ENCODE peak calls at places on chromosomes 7 and 10, in five cellular contexts. P, A, N, R and F are unnamed samples.

GRCh38 chr10:52486840-52487611 is 172.9 kb downstream of the DKK1 start:
- DNase-seq in P (no peak), A (no peak), N (no peak), R (no peak), F (no peak)

GRCh38 chr10:110569120-110569519 is 1.6 kb downstream of the SMC3 start:
- DNase-seq in P (peak), A (no peak), N (no peak), R (no peak), F (no peak)

GRCh38 chr7:41918597-41918996 is 215.7 kb upstream of the INHBA start:
- DNase-seq in P (no peak), A (no peak), N (no peak), R (no peak), F (no peak)

GRCh38 chr10:122323188-122323587 is 51.3 kb upstream of the PLEKHA1 start:
- DNase-seq in P (no peak), A (no peak), N (no peak), R (no peak), F (no peak)

GRCh38 chr7:129617607-129618006 is 6.1 kb downstream of the NRF1 start:
- DNase-seq in P (no peak), A (no peak), N (no peak), R (no peak), F (no peak)

GRCh38 chr10:11772575-11773288 is 30.6 kb downstream of the ECHDC3 start:
- DNase-seq in P (no peak), A (no peak), N (no peak), R (no peak), F (no peak)

GRCh38 chr10:119677126-119677525 is 25.9 kb downstream of the BAG3 start:
- DNase-seq in P (no peak), A (no peak), N (no peak), R (no peak), F (no peak)

GRCh38 chr10:52951819-52952218 is 179.2 kb upstream of the MBL2 start:
- DNase-seq in P (peak), A (peak), N (no peak), R (no peak), F (peak)

GRCh38 chr7:13312327-13312726 is 624.9 kb downstream of the ARL4A start:
- DNase-seq in P (no peak), A (no peak), N (no peak), R (no peak), F (no peak)

GRCh38 chr7:99504281-99504602 is 220 bp upstream of the ZKSCAN5 start:
- DNase-seq in P (peak), A (peak), N (no peak), R (no peak), F (no peak)

GRCh38 chr10:6409982-6410694 is 169.9 kb downstream of the PRKCQ start:
- DNase-seq in P (no peak), A (no peak), N (no peak), R (no peak), F (no peak)

GRCh38 chr7:78350926-78351325 is 552.4 kb downstream of the PHTF2 start:
- DNase-seq in P (no peak), A (no peak), N (no peak), R (no peak), F (no peak)

GRCh38 chr7:68547794-68548193 is 1050.5 kb upstream of the AUTS2 start:
- DNase-seq in P (no peak), A (no peak), N (no peak), R (no peak), F (no peak)

GRCh38 chr7:66265566-66265965 is 60.4 kb downstream of the TPST1 start:
- DNase-seq in P (no peak), A (peak), N (no peak), R (no peak), F (no peak)

GRCh38 chr10:4477664-4478063 is 348.3 kb upstream of the AKR1E2 start:
- DNase-seq in P (no peak), A (no peak), N (no peak), R (no peak), F (no peak)

GRCh38 chr7:99090811-99091582 is 52.9 kb downstream of the SMURF1 start:
- DNase-seq in P (no peak), A (peak), N (no peak), R (no peak), F (no peak)

GRCh38 chr7:24981544-24981951 is 1.6 kb upstream of the OSBPL3 start:
- DNase-seq in P (peak), A (no peak), N (peak), R (peak), F (no peak)

GRCh38 chr7:24980695-24981543 is 941 bp upstream of the OSBPL3 start:
- DNase-seq in P (peak), A (no peak), N (no peak), R (peak), F (peak)

GRCh38 chr7:24979863-24980694 is at the start of gene OSBPL3:
- DNase-seq in P (peak), A (peak), N (peak), R (peak), F (peak)

GRCh38 chr7:24978837-24979469 is 1.0 kb downstream of the OSBPL3 start:
- DNase-seq in P (peak), A (no peak), N (no peak), R (peak), F (no peak)

GRCh38 chr7:24979470-24979862 is 512 bp downstream of the OSBPL3 start:
- DNase-seq in P (peak), A (peak), N (peak), R (peak), F (peak)
- TF ChIP-seq POLR2A in P (no peak), A (peak), N (no peak), R (no peak), F (peak)

DNA sequence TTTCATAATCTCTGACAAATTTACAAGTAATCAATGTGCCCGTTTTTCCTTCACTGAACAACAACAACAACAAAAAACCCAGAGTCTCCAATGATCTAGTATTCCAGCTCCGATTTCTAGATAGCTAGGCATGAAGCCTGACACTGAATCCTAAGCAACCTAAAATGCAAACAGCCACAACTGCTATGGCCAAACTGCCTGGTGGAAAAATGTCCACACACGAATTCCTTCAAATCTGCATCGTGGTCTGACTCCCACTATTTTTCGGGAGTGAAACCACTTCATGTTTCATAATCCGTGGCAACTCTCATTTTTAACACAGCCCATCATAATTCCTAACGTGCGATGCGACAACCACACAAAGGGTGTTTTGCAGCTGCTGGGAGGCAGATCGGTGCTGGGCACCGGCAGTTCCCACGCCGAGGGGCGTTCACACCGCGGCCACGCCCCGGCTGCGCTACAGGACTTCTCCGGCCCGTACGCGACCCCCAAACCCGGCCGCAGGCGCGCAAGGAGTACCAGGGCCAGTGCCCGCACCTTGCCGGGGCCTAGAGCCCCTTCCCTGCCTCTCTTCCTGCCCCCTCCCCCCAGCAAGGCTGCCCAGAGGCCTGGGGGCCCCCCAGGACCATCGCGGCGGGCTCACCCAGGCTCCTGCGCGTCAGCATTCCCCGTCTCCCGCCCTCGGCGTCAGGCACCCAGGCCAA is 814 bp downstream of the RUFY2 start:
- DNase-seq in P (peak), A (no peak), N (no peak), R (no peak), F (peak)
- TF ChIP-seq POLR2AphosphoS5 in P (no peak), A (no peak), N (no peak), R (no peak), F (no peak)

GRCh38 chr10:124917168-124917938 is 24.6 kb upstream of the ZRANB1 start:
- DNase-seq in P (peak), A (peak), N (peak), R (peak), F (peak)

GRCh38 chr10:124916585-124917167 is 25.2 kb upstream of the ZRANB1 start:
- DNase-seq in P (peak), A (peak), N (peak), R (peak), F (peak)

GRCh38 chr10:124918906-124919305 is 23.0 kb upstream of the ZRANB1 start:
- DNase-seq in P (no peak), A (no peak), N (no peak), R (no peak), F (no peak)

GRCh38 chr10:124916098-124916584 is 25.8 kb upstream of the ZRANB1 start:
- DNase-seq in P (no peak), A (no peak), N (no peak), R (no peak), F (no peak)

DNA sequence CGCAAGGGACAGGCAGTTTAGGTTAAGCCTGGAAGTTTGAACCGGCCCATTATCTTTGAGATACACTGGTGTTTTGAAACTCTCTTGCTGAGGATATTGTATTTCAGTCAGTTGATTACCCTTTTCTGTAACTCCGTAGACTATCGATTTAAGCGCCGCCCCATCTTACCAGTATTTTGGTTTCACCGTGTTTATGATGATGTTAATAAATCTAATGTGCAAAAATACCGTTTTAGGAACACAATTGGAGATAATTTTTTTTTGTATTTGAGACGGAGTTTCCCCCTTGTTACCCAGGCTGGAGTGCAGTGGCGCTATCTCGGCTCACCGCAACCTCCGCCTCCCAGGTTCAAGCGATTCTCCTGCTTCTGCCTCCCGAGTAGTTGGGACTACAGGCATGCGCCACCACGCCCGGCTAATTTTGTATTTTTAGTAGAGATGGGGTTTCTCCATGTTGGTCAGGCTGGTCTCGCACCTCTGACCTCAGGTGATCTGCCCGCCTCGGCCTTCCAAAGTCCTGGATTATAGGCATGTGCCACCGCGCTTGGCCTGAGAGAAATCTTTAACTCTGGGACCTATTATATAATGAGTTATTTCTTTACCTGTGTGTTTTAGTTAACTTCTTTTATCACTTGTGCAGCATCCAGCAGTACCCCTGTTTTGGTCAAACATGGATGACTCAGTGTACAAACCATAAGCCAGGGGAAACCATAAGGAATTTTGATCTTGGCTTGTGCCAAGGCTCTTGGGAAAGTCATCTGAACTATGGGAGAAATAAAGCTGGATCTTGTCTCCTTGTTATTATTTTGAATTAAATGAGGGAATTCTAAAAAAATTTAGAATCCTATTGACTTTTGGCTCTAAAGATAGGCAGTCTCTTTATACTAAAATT is 23.7 kb upstream of the ZRANB1 start:
- DNase-seq in P (no peak), A (no peak), N (peak), R (no peak), F (no peak)
- TF ChIP-seq POLR2A in P (no peak), A (no peak), N (no peak), R (no peak), F (no peak)

GRCh38 chr7:151514461-151515396 is 5.0 kb downstream of the RHEB start:
- DNase-seq in P (no peak), A (no peak), N (no peak), R (no peak), F (no peak)

GRCh38 chr7:151511270-151511669 is 8.4 kb downstream of the RHEB start:
- DNase-seq in P (no peak), A (no peak), N (no peak), R (no peak), F (no peak)

GRCh38 chr7:151509670-151510333 is 9.9 kb downstream of the RHEB start:
- DNase-seq in P (no peak), A (no peak), N (no peak), R (no peak), F (no peak)

GRCh38 chr7:151512353-151512752 is 7.3 kb downstream of the RHEB start:
- DNase-seq in P (no peak), A (no peak), N (no peak), R (no peak), F (no peak)

DNA sequence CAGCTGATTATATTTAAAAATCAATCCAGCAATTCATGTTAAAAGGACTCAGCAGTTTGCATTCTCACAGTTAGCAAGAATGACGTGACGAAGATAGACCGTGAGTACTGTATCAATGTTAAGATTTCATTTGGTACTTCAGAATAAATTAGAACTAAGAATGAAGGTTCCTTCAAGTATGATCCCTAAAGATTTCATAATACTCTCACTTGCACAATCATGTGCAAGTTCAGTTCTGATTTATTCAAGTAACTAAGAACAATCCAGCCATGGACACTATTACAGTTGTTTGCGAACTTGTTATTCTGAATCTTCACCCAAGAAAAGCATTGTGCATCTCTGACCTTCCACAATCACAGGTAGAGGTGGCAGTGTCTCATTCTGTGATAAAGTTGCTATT is 7.7 kb downstream of the RHEB start:
- DNase-seq in P (no peak), A (no peak), N (no peak), R (no peak), F (no peak)
- TF ChIP-seq POLR2AphosphoS5 in P (no peak), A (no peak), N (no peak), R (no peak), F (no peak)

DNA sequence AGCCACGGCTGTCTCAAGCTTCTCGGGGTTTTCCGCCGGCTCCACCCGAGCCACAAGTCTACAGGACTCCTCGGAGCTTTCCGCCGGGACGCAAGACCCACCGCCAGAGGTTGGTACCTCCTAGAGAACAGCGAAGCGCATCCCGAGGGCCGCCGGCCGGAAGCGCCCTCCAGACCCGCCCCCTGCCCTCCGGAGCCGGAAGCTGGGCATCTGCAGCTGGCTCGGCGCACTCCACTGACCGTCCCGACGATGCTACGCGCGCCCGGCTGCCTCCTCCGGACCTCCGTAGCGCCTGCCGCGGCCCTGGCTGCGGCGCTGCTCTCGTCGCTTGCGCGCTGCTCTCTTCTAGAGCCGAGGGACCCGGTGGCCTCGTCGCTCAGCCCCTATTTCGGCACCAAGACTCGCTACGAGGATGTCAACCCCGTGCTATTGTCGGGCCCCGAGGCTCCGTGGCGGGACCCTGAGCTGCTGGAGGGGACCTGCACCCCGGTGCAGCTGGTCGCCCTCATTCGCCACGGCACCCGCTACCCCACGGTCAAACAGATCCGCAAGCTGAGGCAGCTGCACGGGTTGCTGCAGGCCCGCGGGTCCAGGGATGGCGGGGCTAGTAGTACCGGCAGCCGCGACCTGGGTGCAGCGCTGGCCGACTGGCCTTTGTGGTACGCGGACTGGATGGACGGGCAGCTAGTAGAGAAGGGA is at the start of gene MINPP1:
- DNase-seq in P (peak), A (peak), N (peak), R (peak), F (peak)
- TF ChIP-seq POLR2A in P (no peak), A (peak), N (peak), R (no peak), F (peak)

DNA sequence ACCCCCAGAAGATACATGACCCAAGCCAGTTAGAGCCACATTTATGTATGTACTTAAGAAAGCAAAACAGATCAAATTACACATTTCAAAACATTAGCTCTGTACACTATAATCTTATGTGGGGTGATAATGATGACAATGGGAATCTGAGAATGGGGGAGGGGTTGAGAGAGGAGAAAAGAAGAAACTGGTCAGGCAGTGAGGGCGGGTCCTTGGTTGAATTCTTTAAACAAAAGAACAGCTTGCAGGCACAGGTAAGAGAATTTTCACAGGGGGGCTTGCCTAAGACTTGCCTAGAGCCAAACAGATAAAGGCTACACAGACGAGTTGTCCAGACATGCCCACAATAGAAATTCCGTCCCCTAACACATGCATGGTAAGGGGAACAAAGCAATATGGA is 76.8 kb upstream of the PTER start:
- DNase-seq in P (no peak), A (no peak), N (no peak), R (no peak), F (no peak)
- TF ChIP-seq POLR2AphosphoS5 in P (no peak), A (no peak), N (no peak), R (no peak), F (no peak)